ENCODE peak calls at places on chromosome 22, in six cellular contexts. F is BE2C, X is OCI-LY7, W is lower lobe of right lung, B is heart right ventricle, T is fibroblast of lung. K is an unnamed sample. For H3K4me1, the result is how much of the 10 kb centered on the place peaks cover.

GRCh38 chr22:19969141-19969928 is 27.7 kb upstream of the TXNRD2 start:
- DNase-seq in X (no peak), B (no peak), T (no peak), W (no peak), F (no peak), K (no peak)

GRCh38 chr22:35177811-35178210 is 79.5 kb upstream of the HMGXB4 start:
- DNase-seq in B (no peak), T (no peak), W (no peak), X (no peak), F (no peak), K (no peak)

GRCh38 chr22:28903719-28904118 is 20.3 kb downstream of the ZNRF3 start:
- DNase-seq in T (peak), W (no peak), F (no peak), X (no peak), B (peak), K (no peak)

GRCh38 chr22:32208681-32209080 is 3.8 kb upstream of the RFPL2 start:
- DNase-seq in B (no peak), F (no peak), X (no peak), W (no peak), T (no peak), K (no peak)

GRCh38 chr22:35609761-35610160 is 7.4 kb downstream of the MB start:
- DNase-seq in F (no peak), T (no peak), W (peak), B (no peak), X (no peak), K (no peak)

GRCh38 chr22:17441326-17441725 is 72.1 kb downstream of the CECR2 start:
- DNase-seq in B (no peak), W (no peak), X (no peak), T (no peak), F (no peak), K (no peak)

GRCh38 chr22:46149998-46150549 is at the start of gene PPARA:
- DNase-seq in F (peak), T (peak), W (peak), X (peak), B (peak), K (peak)

GRCh38 chr22:22037740-22038139 is 55.2 kb upstream of the TOP3B start:
- DNase-seq in B (no peak), T (peak), X (no peak), W (no peak), F (no peak), K (no peak)

GRCh38 chr22:31075961-31076360 is 5.2 kb upstream of the SMTN start:
- DNase-seq in W (peak), T (peak), X (no peak), F (no peak), B (peak), K (peak)

GRCh38 chr22:44357962-44358553 is 45.3 kb upstream of the SHISAL1 start:
- DNase-seq in W (peak), F (peak), B (no peak), T (peak), X (no peak), K (no peak)

GRCh38 chr22:44360686-44361381 is 48.1 kb upstream of the SHISAL1 start:
- DNase-seq in X (no peak), F (no peak), W (peak), B (no peak), T (peak), K (no peak)

GRCh38 chr22:44358723-44359440 is 46.1 kb upstream of the SHISAL1 start:
- DNase-seq in T (no peak), X (no peak), B (no peak), F (peak), W (peak), K (no peak)

GRCh38 chr22:44360306-44360685 is 47.5 kb upstream of the SHISAL1 start:
- DNase-seq in B (no peak), X (no peak), T (no peak), F (no peak), W (no peak), K (no peak)

DNA sequence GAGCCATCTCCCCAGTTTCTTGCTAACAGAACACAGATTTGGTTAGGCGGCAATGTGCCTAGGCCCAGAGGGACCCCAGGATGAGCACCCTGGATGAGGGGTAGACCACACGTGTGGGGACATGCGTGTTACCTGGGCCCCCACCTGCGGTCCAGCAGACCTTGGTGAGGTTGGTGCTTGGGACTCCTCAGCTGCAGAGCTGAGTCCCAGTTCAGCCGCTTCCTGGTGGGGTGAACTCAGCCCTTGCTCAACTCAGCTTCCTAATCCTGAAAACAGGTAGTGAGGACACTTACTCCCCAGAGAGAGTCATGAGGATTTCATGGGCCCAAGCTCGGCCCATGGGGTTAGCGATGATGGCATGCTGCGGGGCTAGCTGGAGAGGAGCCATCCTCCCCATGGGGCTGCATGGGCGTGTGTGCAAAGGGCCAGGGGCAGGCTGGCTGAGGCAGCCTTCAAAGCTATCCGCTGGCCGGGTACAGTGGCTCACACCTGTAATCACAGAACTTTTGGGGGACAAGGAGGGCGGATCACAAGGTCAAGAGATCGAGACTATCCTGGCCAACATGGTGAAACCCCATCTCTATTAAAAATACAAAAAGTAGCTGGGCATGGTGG is 46.9 kb upstream of the SHISAL1 start:
- DNase-seq in T (no peak), B (no peak), W (peak), F (peak), X (no peak), K (no peak)
- TF ChIP-seq CTCF in T (no peak), B (no peak), W (no peak), F (no peak), X (no peak), K (no peak)

DNA sequence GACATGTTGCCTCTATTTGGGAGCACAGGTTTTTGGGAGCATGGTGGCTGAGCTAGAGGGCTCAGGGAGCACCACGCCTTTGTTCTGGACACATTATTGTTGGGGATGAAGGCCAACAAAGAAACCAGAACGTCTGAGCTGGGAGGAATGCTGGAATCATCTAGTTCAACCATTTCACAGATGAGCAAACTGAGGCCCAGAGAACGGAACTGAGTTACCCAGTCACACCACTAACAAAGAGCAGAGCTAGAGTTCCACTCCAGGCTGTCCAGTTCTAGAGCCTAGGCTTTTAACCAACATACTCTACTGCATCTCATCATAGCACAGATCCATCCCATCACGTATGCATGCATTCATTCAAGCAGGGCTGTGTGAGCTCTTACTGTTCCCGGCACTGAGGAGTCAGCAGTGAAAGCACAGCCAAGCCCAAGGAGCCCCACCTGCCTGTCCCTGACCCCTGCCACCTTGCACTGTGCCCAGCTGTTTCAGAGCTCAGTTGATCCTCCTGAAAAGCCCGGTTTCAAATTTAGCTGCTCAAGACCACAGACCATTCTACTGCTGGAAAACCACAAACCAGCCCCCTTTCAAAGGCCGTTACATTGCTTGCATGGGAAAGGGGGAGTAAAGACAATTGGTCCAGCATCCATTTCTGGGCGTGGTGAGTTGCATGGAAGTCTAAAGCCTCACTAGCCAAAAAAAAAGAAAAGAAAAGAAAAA is 16.9 kb upstream of the TCF20 start:
- DNase-seq in X (no peak), T (no peak), W (no peak), F (no peak), B (no peak), K (no peak)
- H3K4me1 ChIP-seq in X (under half), T (under half), W (under half), F (under half), B (under half), K (under half)

GRCh38 chr22:24423519-24424000 is 3.8 kb upstream of the ADORA2A start:
- DNase-seq in B (peak), X (peak), W (peak), T (no peak), F (no peak), K (peak)
- TF ChIP-seq CTCF in B (peak), X (peak), W (peak), T (peak), F (peak), K (peak)

DNA sequence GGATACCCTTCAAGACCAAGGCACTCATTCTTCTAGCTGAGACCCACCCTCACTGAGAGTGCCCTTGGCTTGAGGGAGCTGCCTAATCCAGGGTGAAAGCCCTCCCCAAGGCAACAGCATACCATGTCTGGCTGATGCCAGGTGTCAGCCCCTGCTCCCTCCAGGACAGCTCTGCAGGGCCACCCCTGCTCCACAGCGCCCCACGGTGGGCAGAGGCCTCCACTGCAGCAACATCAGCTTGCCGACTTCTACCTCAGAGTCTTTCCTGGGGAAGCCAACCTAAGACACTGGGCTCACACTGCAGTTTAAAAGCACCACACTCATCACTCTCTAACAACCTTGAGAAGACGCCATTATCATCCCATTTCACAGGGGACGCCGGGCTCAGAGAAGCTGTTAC is 29.0 kb downstream of the TTLL1 start:
- DNase-seq in F (peak), W (peak), X (peak), B (no peak), T (peak), K (no peak)
- H3K4me1 ChIP-seq in F (under half), W (under half), X (under half), B (under half), T (under half), K (under half)

DNA sequence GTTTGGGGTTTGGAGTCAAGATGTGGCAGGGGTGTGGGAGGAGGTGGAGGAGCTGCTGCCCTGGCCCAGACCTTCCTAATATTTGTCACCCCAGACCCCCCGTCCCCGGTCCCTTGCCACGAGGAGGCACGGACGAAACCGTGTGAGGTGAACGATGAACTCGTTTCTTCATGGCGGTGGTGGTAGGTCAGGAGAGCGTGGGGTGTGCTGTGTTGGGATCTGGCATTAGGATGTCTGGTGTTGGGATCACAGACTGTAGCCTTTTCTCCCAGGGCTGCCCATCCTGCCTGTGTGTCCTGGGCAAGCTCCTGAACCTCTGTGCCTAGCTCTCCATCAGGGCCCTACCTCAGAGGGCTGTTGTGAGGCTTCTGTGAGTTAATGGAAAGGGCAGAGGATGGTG is 8.4 kb downstream of the MAPK8IP2 start:
- DNase-seq in F (no peak), X (no peak), W (no peak), T (no peak), B (no peak), K (no peak)
- TF ChIP-seq CTCF in F (no peak), X (no peak), W (no peak), T (no peak), B (no peak), K (no peak)

GRCh38 chr22:39152511-39153219 is at the start of gene CBX7:
- DNase-seq in W (peak), B (peak), X (peak), T (peak), F (peak), K (peak)

GRCh38 chr22:39150848-39151215 is 1.6 kb downstream of the CBX7 start:
- DNase-seq in B (no peak), X (no peak), W (no peak), T (no peak), F (no peak), K (peak)

GRCh38 chr22:39152024-39152510 is 413 bp downstream of the CBX7 start:
- DNase-seq in B (no peak), F (no peak), X (no peak), W (no peak), T (no peak), K (no peak)

GRCh38 chr22:39149915-39150847 is 2.3 kb downstream of the CBX7 start:
- DNase-seq in F (no peak), X (no peak), T (no peak), B (no peak), W (no peak), K (peak)

DNA sequence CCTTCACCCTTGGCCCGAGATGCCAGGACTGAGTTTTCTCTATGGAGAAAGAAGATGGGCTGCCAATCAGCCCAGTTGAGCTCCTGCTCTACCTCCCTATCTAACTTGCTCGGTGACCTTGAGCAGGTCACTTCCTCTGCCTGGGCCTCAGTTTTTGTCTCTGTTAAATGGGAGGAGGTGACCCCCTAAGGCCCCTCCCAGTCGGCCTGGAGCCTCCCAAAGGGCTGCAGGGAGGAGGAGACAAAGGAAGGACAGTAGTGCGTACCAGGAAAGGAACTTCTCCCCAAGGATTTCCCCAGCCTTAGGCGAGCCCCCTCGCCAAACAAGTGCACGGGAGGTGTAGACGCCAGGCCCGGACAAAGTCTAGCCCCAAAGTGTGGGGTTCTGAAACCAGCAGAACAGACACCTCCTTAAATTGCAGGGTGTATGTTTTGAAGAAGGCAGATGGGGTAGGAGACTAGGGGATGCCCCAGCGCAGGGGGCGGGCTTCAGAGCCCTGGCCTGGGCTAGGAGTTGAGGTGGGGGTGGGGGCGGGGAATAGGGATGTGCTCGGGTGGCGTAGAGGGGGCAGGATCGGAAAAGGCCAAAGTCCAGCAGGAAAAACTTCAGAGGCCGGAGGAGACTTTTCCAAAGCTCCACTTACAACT is 1.0 kb downstream of the CBX7 start:
- DNase-seq in F (no peak), B (no peak), W (no peak), T (no peak), X (no peak), K (peak)
- H3K4me1 ChIP-seq in F (under half), B (half or more), W (half or more), T (under half), X (under half), K (under half)

DNA sequence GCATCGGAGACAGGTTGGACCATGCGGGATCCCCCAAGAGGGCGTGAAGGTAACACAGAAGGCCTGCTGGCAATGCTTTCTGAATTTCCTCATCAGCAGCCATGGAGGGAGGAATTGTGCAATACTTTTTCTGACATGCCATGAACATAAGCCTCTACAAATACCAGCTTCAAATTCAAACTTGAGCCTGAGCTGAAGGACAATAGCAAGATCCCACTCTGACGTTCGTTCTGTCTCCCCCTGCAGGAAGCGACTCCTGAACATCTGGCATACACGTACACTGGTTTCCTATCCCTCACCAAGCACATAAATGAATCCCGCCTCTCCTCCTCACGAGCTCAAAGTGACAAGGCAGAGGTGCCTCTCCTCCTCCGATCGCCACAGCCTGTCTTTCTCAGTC is 312.2 kb downstream of the BRD1 start:
- DNase-seq in W (no peak), B (no peak), F (no peak), T (no peak), X (peak), K (no peak)
- TF ChIP-seq CTCF in W (no peak), B (no peak), F (no peak), T (no peak), X (peak), K (no peak)

DNA sequence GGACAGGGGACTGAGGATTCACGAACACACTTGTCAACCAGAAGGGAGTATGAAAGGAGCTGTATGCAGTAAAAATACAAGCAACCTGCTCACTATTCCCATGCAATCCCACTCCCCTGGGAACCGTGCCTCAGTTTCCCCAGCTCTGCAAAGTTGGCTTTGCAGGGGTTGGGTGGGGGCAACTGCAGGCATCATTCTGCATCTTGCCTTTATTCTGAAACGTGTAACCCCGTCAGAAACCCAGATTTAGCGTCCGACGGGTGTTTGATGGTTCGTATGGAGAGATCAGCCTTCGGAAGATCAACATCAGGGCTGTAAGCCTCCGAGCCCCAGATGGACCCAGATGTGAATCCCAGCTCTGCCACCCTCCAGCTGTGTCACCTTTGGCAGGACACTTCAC is 3.6 kb downstream of the CYTH4 start:
- DNase-seq in T (no peak), B (no peak), W (no peak), F (no peak), X (no peak), K (no peak)
- H3K4me1 ChIP-seq in T (under half), B (under half), W (under half), F (under half), X (under half), K (under half)

GRCh38 chr22:50236731-50237409 is 8.0 kb downstream of the TUBGCP6 start:
- DNase-seq in T (no peak), X (peak), B (no peak), F (peak), W (no peak), K (peak)
- TF ChIP-seq CTCF in T (peak), X (peak), B (peak), F (peak), W (peak), K (peak)

K was measured in pancreas.